ENCODE peak calls at places on chromosomes 5 and 9, in four cellular contexts. One of them, this sample, is unnamed.

GRCh38 chr9:89760123-89760522 is 155.3 kb downstream of the GADD45G start:
- DNase-seq in endothelial cell of umbilical vein: no peak
- DNase-seq in IMR-90: no peak
- DNase-seq in K562: no peak
- DNase-seq in this sample: no peak

GRCh38 chr9:108271646-108272349 is 584.0 kb downstream of the ACTL7B start:
- DNase-seq in endothelial cell of umbilical vein: peak; percentile 7
- DNase-seq in IMR-90: peak; percentile 88
- DNase-seq in K562: no peak
- DNase-seq in this sample: no peak

GRCh38 chr9:129681924-129682323 is 16.5 kb downstream of the PRRX2 start:
- DNase-seq in endothelial cell of umbilical vein: no peak
- DNase-seq in IMR-90: no peak
- DNase-seq in K562: no peak
- DNase-seq in this sample: no peak

GRCh38 chr5:43643327-43643726 is 40.3 kb downstream of the NNT start:
- DNase-seq in endothelial cell of umbilical vein: no peak
- DNase-seq in IMR-90: peak; percentile 62
- DNase-seq in K562: no peak
- DNase-seq in this sample: no peak

GRCh38 chr9:98962861-98963260 is 19.2 kb downstream of the COL15A1 start:
- DNase-seq in endothelial cell of umbilical vein: no peak
- DNase-seq in IMR-90: peak; percentile 50
- DNase-seq in K562: no peak
- DNase-seq in this sample: no peak

GRCh38 chr9:72415163-72415562 is 50.2 kb upstream of the ZFAND5 start:
- DNase-seq in endothelial cell of umbilical vein: no peak
- DNase-seq in IMR-90: no peak
- DNase-seq in K562: no peak
- DNase-seq in this sample: no peak

GRCh38 chr5:43603535-43604363 is 769 bp downstream of the NNT start:
- DNase-seq in endothelial cell of umbilical vein: peak; percentile 63
- DNase-seq in IMR-90: peak; percentile 33
- DNase-seq in K562: peak; percentile 30
- DNase-seq in this sample: no peak

GRCh38 chr5:134090482-134090881 is 24.0 kb upstream of the TCF7 start:
- DNase-seq in endothelial cell of umbilical vein: no peak
- DNase-seq in IMR-90: no peak
- DNase-seq in K562: no peak
- DNase-seq in this sample: no peak

GRCh38 chr9:111955048-111955447 is 58.4 kb downstream of the UGCG start:
- DNase-seq in endothelial cell of umbilical vein: no peak
- DNase-seq in IMR-90: no peak
- DNase-seq in K562: no peak
- DNase-seq in this sample: no peak

GRCh38 chr5:153618857-153619256 is 128.4 kb downstream of the GRIA1 start:
- DNase-seq in endothelial cell of umbilical vein: peak; percentile 21
- DNase-seq in IMR-90: peak; percentile 62
- DNase-seq in K562: no peak
- DNase-seq in this sample: peak; percentile 9

GRCh38 chr9:6584881-6585597 is 60.5 kb downstream of the GLDC start:
- DNase-seq in endothelial cell of umbilical vein: peak; percentile 58
- DNase-seq in IMR-90: peak; percentile 40
- DNase-seq in K562: peak; percentile 13
- DNase-seq in this sample: no peak

GRCh38 chr5:125376059-125376641 is 629.7 kb upstream of the ZNF608 start:
- DNase-seq in endothelial cell of umbilical vein: no peak
- DNase-seq in IMR-90: no peak
- DNase-seq in K562: no peak
- DNase-seq in this sample: no peak

GRCh38 chr9:133144887-133145466 is 18.7 kb downstream of the GBGT1 start:
- DNase-seq in endothelial cell of umbilical vein: no peak
- DNase-seq in IMR-90: peak; percentile 12
- DNase-seq in K562: no peak
- DNase-seq in this sample: no peak

GRCh38 chr5:133328800-133329199 is 277.0 kb downstream of the HSPA4 start:
- DNase-seq in endothelial cell of umbilical vein: no peak
- DNase-seq in IMR-90: no peak
- DNase-seq in K562: no peak
- DNase-seq in this sample: no peak

GRCh38 chr9:2676466-2676865 is 40.8 kb upstream of the KCNV2 start:
- DNase-seq in endothelial cell of umbilical vein: peak; percentile 43
- DNase-seq in IMR-90: no peak
- DNase-seq in K562: no peak
- DNase-seq in this sample: no peak

GRCh38 chr9:91162784-91163440 is 198.8 kb downstream of the AUH start:
- DNase-seq in endothelial cell of umbilical vein: no peak
- DNase-seq in IMR-90: no peak
- DNase-seq in K562: peak; percentile 76
- DNase-seq in this sample: no peak

GRCh38 chr5:56320686-56321085 is 87.6 kb upstream of the ANKRD55 start:
- DNase-seq in endothelial cell of umbilical vein: no peak
- DNase-seq in IMR-90: no peak
- DNase-seq in K562: no peak
- DNase-seq in this sample: no peak

GRCh38 chr5:174177976-174178600 is 132.6 kb downstream of the NSG2 start:
- DNase-seq in endothelial cell of umbilical vein: no peak
- DNase-seq in IMR-90: no peak
- DNase-seq in K562: no peak
- DNase-seq in this sample: no peak

GRCh38 chr5:38948501-38948900 is 102.7 kb downstream of the OSMR start:
- DNase-seq in endothelial cell of umbilical vein: no peak
- DNase-seq in IMR-90: peak; percentile 65
- DNase-seq in K562: no peak
- DNase-seq in this sample: no peak

GRCh38 chr5:99331061-99331460 is 402.3 kb upstream of the CHD1 start:
- DNase-seq in endothelial cell of umbilical vein: no peak
- DNase-seq in IMR-90: no peak
- DNase-seq in K562: no peak
- DNase-seq in this sample: no peak

GRCh38 chr9:78097541-78097940 is 65.9 kb upstream of the GNAQ start:
- DNase-seq in endothelial cell of umbilical vein: no peak
- DNase-seq in IMR-90: no peak
- DNase-seq in K562: no peak
- DNase-seq in this sample: no peak

GRCh38 chr5:61342066-61342465 is 10.0 kb downstream of the ZSWIM6 start:
- DNase-seq in endothelial cell of umbilical vein: peak; percentile 71
- DNase-seq in IMR-90: peak; percentile 70
- DNase-seq in K562: no peak
- DNase-seq in this sample: peak; percentile 33

GRCh38 chr5:69527128-69527745 is 32.8 kb upstream of the GTF2H2C start:
- DNase-seq in endothelial cell of umbilical vein: no peak
- DNase-seq in IMR-90: no peak
- DNase-seq in K562: no peak
- DNase-seq in this sample: no peak

GRCh38 chr9:136621734-136622093 is 41.0 kb upstream of the EGFL7 start:
- DNase-seq in endothelial cell of umbilical vein: no peak
- DNase-seq in IMR-90: no peak
- DNase-seq in K562: no peak
- DNase-seq in this sample: no peak
- H3K9me1 ChIP-seq in endothelial cell of umbilical vein: no peaks in the 10 kb centered on the region
- H3K9me1 ChIP-seq in IMR-90: no peaks in the 10 kb centered on the region
- H3K9me1 ChIP-seq in K562: no peaks in the 10 kb centered on the region
- H3K9me1 ChIP-seq in this sample: no peaks in the 10 kb centered on the region

GRCh38 chr5:98031926-98032325 is 741.5 kb upstream of the RGMB start:
- DNase-seq in endothelial cell of umbilical vein: no peak
- DNase-seq in IMR-90: peak; percentile 9
- DNase-seq in K562: no peak
- DNase-seq in this sample: no peak

DNA sequence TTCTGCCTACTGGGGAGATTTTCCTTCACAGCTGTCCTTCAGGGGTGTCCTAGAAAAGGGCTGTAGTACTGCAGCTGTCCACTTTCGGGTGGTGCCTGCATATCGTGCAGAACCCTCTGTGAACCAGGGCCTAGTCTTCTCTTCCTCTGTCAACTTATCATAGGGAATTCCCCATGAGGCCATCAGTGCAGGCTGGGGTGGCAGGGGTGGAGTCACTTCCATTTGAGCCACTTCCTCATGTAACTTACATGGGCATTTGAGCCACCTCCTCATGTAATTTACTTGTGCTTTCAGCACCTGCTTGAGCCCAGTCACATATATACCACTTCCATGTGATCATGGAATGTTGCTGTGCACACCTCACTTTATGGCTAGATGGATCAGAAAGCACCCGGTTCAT is 742.0 kb upstream of the RGMB start:
- DNase-seq in endothelial cell of umbilical vein: no peak
- DNase-seq in IMR-90: no peak
- DNase-seq in K562: no peak
- DNase-seq in this sample: no peak
- H3K9me1 ChIP-seq in endothelial cell of umbilical vein: no peaks in the 10 kb centered on the region
- H3K9me1 ChIP-seq in IMR-90: no peaks in the 10 kb centered on the region
- H3K9me1 ChIP-seq in K562: no peaks in the 10 kb centered on the region
- H3K9me1 ChIP-seq in this sample: no peaks in the 10 kb centered on the region

GRCh38 chr5:1029270-1029944 is 20.8 kb downstream of the NKD2 start:
- DNase-seq in endothelial cell of umbilical vein: no peak
- DNase-seq in IMR-90: no peak
- DNase-seq in K562: no peak
- DNase-seq in this sample: no peak
- H3K9me1 ChIP-seq in endothelial cell of umbilical vein: no peaks in the 10 kb centered on the region
- H3K9me1 ChIP-seq in IMR-90: no peaks in the 10 kb centered on the region
- H3K9me1 ChIP-seq in K562: no peaks in the 10 kb centered on the region
- H3K9me1 ChIP-seq in this sample: no peaks in the 10 kb centered on the region

GRCh38 chr9:37942616-37943328 is 38.8 kb upstream of the SLC25A51 start:
- DNase-seq in endothelial cell of umbilical vein: no peak
- DNase-seq in IMR-90: no peak
- DNase-seq in K562: no peak
- DNase-seq in this sample: no peak

GRCh38 chr9:37944671-37945481 is 40.9 kb upstream of the SLC25A51 start:
- DNase-seq in endothelial cell of umbilical vein: no peak
- DNase-seq in IMR-90: peak; percentile 50
- DNase-seq in K562: no peak
- DNase-seq in this sample: no peak

GRCh38 chr9:37941253-37941652 is 37.3 kb upstream of the SLC25A51 start:
- DNase-seq in endothelial cell of umbilical vein: no peak
- DNase-seq in IMR-90: no peak
- DNase-seq in K562: no peak
- DNase-seq in this sample: no peak

GRCh38 chr9:37944266-37944650 is 40.3 kb upstream of the SLC25A51 start:
- DNase-seq in endothelial cell of umbilical vein: no peak
- DNase-seq in IMR-90: no peak
- DNase-seq in K562: no peak
- DNase-seq in this sample: no peak

DNA sequence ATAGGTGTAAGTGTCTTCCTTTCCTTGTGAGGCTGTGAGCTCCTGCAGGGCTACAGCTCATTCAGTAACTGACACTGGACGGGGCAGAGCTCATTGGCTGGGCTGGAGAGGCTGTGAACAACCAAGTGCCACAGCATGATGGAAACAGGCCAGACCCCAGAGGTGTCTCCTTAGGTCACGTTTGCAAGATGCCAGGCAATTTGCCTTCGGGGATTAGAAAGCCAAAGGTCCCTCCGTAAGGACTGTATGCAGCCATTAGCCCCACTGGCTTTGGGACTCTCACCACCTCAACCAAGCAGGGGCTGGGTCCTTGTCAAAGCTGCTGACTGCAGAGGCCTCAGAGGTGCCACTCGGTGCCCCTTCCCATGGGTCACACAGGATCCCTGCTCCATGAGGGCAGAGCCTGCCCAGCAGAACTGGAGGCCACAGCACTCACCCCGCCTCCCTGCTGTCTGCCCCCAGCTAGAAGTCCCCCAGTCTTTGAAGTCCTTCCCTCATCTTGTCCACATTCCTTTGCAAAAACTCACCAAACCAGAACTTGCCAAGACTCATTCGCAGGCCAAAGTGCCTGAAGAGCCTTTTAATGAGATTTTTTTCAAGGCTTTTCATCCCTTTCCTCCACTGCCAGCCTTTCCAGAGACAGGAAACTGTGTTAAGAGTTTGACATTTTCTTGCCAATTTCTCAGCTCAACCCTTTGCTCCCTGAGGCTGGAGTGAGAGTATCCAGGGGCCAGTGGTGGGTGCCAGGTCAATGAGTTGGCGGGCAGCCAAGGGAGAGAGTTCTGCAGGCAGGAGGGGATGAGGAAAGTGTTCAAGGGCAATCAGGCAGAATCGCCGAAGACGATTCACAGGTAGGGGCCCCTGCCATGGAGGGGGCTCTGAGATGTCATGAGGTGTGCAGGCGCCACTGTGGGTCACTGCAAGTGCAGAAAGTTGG is 39.7 kb upstream of the SLC25A51 start:
- DNase-seq in endothelial cell of umbilical vein: peak; percentile 58
- DNase-seq in IMR-90: peak; percentile 94
- DNase-seq in K562: no peak
- DNase-seq in this sample: no peak
- H3K9me1 ChIP-seq in endothelial cell of umbilical vein: no peaks in the 10 kb centered on the region
- H3K9me1 ChIP-seq in IMR-90: peaks cover 71% of the 10 kb centered on the region
- H3K9me1 ChIP-seq in K562: peaks cover 9% of the 10 kb centered on the region
- H3K9me1 ChIP-seq in this sample: peaks cover 11% of the 10 kb centered on the region

GRCh38 chr9:20125721-20126120 is 336.9 kb upstream of the SLC24A2 start:
- DNase-seq in endothelial cell of umbilical vein: no peak
- DNase-seq in IMR-90: no peak
- DNase-seq in K562: no peak
- DNase-seq in this sample: no peak
- H3K9me1 ChIP-seq in endothelial cell of umbilical vein: no peaks in the 10 kb centered on the region
- H3K9me1 ChIP-seq in IMR-90: no peaks in the 10 kb centered on the region
- H3K9me1 ChIP-seq in K562: no peaks in the 10 kb centered on the region
- H3K9me1 ChIP-seq in this sample: no peaks in the 10 kb centered on the region

This sample was measured in keratinocyte.